ENCODE peak calls at places on chromosomes 13 and 19, in four cellular contexts. One of them, this sample, is unnamed.

GRCh38 chr19:48970923-48971395 is 5.8 kb downstream of the FTL start:
- DNase-seq in H54: no peak
- DNase-seq in effector CD4-positive, alpha-beta T cell: peak
- DNase-seq in GM23338: peak
- DNase-seq in this sample: peak

GRCh38 chr13:66940113-66940512 is 290.0 kb downstream of the PCDH9 start:
- DNase-seq in GM23338: no peak
- DNase-seq in H54: no peak
- DNase-seq in effector CD4-positive, alpha-beta T cell: no peak
- DNase-seq in this sample: no peak

GRCh38 chr19:41325947-41326706 is 16.2 kb downstream of the CCDC97 start:
- DNase-seq in effector CD4-positive, alpha-beta T cell: no peak
- DNase-seq in H54: no peak
- DNase-seq in GM23338: no peak
- DNase-seq in this sample: no peak

GRCh38 chr13:37656247-37656940 is 57.8 kb upstream of the POSTN start:
- DNase-seq in effector CD4-positive, alpha-beta T cell: no peak
- DNase-seq in GM23338: no peak
- DNase-seq in H54: peak
- DNase-seq in this sample: no peak

GRCh38 chr13:35211949-35212348 is 264.5 kb downstream of the MAB21L1 start:
- DNase-seq in GM23338: no peak
- DNase-seq in effector CD4-positive, alpha-beta T cell: no peak
- DNase-seq in H54: no peak
- DNase-seq in this sample: no peak

GRCh38 chr19:51375504-51376221 is 3.2 kb upstream of the NKG7 start:
- DNase-seq in GM23338: no peak
- DNase-seq in effector CD4-positive, alpha-beta T cell: no peak
- DNase-seq in H54: no peak
- DNase-seq in this sample: no peak

GRCh38 chr19:3785938-3786824 is at the start of gene MATK:
- DNase-seq in H54: no peak
- DNase-seq in GM23338: peak
- DNase-seq in effector CD4-positive, alpha-beta T cell: no peak
- DNase-seq in this sample: no peak

GRCh38 chr19:38213911-38214625 is 10.0 kb downstream of the DPF1 start:
- DNase-seq in effector CD4-positive, alpha-beta T cell: no peak
- DNase-seq in GM23338: peak
- DNase-seq in H54: peak
- DNase-seq in this sample: peak